ENCODE peak calls at places on chromosomes 4 and X, in four cellular contexts. A is astrocyte of the cerebellum, Y is vagina, Q is cardiac muscle cell. Z is an unnamed sample.

GRCh38 chr4:182825786-182826185 is 91.4 kb downstream of the DCTD start:
- DNase-seq in Q (no peak), Y (no peak), A (no peak), Z (no peak)

GRCh38 chrX:314049-314448 is 4.5 kb downstream of the GTPBP6 start:
- DNase-seq in Y (no peak), A (no peak), Q (no peak), Z (no peak)

GRCh38 chrX:78104447-78105176 is 564 bp downstream of the PGK1 start:
- DNase-seq in Q (peak), A (no peak), Y (no peak), Z (peak)

GRCh38 chr4:156946508-156947197 is 24.9 kb downstream of the PDGFC start:
- DNase-seq in A (peak), Q (no peak), Y (no peak), Z (peak)

GRCh38 chrX:43969504-43970501 is 3.4 kb downstream of the NDP start:
- DNase-seq in A (no peak), Y (no peak), Q (no peak), Z (peak)

GRCh38 chrX:78124304-78124703 is 15.1 kb downstream of the TAF9B start:
- DNase-seq in Y (no peak), Q (no peak), A (no peak), Z (peak)

GRCh38 chr4:109729155-109729562 is 711 bp downstream of the PLA2G12A start:
- DNase-seq in Q (peak), Y (no peak), A (no peak), Z (peak)

GRCh38 chrX:154730271-154730883 is 20.5 kb downstream of the GAB3 start:
- DNase-seq in Y (no peak), A (peak), Q (no peak), Z (peak)

GRCh38 chrX:7147978-7148824 is at the start of gene PUDP:
- DNase-seq in A (peak), Y (no peak), Q (peak), Z (peak)
- TF ChIP-seq CTCF in A (peak), Y (no peak), Q (no peak), Z (peak)

GRCh38 chr4:149645790-149646189 is 169.9 kb downstream of the IQCM start:
- DNase-seq in Y (no peak), Q (no peak), A (no peak), Z (no peak)
- TF ChIP-seq CTCF in Y (no peak), Q (no peak), A (no peak), Z (no peak)

GRCh38 chrX:1598876-1599790 is 7.7 kb downstream of the AKAP17A start:
- DNase-seq in A (no peak), Y (no peak), Q (no peak), Z (no peak)

GRCh38 chrX:1595711-1596060 is 4.3 kb downstream of the AKAP17A start:
- DNase-seq in Y (no peak), A (no peak), Q (no peak), Z (no peak)

GRCh38 chrX:1598021-1598875 is 6.8 kb downstream of the AKAP17A start:
- DNase-seq in A (no peak), Q (no peak), Y (no peak), Z (no peak)

GRCh38 chrX:1597345-1598020 is 6.1 kb downstream of the AKAP17A start:
- DNase-seq in Q (no peak), Y (no peak), A (no peak), Z (no peak)

DNA sequence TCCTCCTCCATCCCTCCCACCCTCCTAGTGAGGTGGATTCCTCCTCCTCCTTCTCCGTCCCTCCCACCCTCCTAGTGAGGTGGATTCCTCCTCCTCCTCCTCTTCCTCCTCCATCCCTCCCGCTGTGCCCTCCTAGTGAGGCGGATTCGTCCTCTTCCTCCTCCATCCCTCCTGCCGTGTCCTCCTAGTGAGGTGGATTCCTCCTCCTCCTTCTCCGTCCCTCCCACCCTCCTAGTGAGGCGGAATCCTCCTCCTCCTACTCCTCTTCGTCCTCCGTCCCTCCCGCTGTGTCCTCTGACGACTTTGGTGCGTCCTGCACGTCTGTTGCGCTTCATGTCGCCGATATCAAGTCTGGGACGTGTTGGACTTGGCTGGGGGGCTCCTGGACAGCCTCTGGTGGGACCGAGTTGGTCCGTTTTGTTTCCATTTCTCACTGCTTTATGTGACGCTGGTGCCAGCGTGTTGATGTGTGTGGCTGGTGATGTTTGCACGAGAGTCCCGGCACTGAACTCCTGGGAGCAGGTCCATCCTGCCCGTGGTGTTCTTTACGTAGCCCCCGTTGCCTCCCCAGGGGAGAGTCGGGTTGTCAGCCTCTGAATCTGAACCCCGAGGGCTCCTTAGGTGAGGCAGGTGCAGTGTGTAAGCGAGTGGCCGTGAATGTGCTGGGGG is 5.4 kb downstream of the AKAP17A start:
- DNase-seq in A (no peak), Q (no peak), Y (no peak), Z (no peak)
- TF ChIP-seq CTCF in A (no peak), Q (no peak), Y (no peak), Z (no peak)

DNA sequence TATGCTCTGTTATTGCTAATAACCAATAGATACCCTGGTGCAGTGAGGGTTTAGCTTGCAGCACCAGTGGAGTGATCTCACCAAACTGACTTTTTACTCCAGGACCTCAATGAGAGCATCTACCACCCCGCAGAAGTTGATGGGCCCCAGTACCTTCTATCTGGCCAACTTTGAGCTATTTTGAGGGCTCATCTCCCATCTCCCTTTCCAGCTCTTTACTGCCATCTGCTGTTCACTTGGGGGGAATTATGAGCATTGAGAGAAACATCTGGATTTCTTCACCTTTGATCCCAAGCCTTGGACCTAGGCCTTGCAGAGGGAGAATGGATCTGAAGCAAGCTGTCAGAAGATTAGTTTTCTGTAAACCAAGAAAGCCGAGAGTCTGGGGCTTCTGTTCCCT is 143.6 kb downstream of the TMEM164 start:
- DNase-seq in Y (no peak), Q (peak), A (no peak), Z (peak)
- TF ChIP-seq CTCF in Y (no peak), Q (peak), A (peak), Z (peak)

GRCh38 chr4:21790437-21791029 is 158.0 kb downstream of the KCNIP4 start:
- DNase-seq in Q (peak), A (peak), Y (no peak), Z (peak)
- TF ChIP-seq CTCF in Q (peak), A (no peak), Y (peak), Z (peak)

DNA sequence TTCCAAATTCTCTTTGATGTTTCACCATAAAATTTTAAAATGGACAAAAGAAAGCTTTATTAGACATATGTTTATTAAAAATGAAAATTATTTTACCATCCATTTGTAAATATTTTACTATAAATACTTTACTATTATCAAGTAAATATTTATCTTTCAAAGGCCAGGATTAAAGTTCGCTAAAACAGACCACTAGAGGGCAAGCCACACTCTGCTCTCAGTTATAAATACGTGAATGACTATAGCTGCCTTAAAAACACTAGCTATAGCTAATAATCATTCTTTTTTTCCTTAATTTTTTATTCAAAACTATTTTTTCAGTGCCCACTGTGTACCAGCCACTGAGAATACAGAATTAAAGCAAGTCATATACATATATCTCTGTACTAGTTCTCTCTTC is 38.6 kb downstream of the UNC5C start:
- DNase-seq in Y (no peak), A (peak), Q (peak), Z (peak)
- TF ChIP-seq CTCF in Y (no peak), A (peak), Q (peak), Z (peak)

GRCh38 chr4:136690363-136690762 is 841.9 kb downstream of the PCDH18 start:
- DNase-seq in Q (no peak), A (no peak), Y (no peak), Z (no peak)

GRCh38 chr4:136687118-136687517 is 845.2 kb downstream of the PCDH18 start:
- DNase-seq in Y (no peak), Q (no peak), A (no peak), Z (peak)

GRCh38 chr4:136691607-136692006 is 840.7 kb downstream of the PCDH18 start:
- DNase-seq in Y (no peak), Q (no peak), A (no peak), Z (no peak)

GRCh38 chr4:136687596-136687995 is 844.7 kb downstream of the PCDH18 start:
- DNase-seq in A (no peak), Q (no peak), Y (no peak), Z (no peak)
- TF ChIP-seq CTCF in A (no peak), Q (no peak), Y (no peak), Z (no peak)

GRCh38 chr4:134935320-134935719 is 733.7 kb upstream of the PABPC4L start:
- DNase-seq in Y (no peak), Q (peak), A (no peak), Z (no peak)
- TF ChIP-seq CTCF in Y (no peak), Q (peak), A (peak), Z (no peak)

DNA sequence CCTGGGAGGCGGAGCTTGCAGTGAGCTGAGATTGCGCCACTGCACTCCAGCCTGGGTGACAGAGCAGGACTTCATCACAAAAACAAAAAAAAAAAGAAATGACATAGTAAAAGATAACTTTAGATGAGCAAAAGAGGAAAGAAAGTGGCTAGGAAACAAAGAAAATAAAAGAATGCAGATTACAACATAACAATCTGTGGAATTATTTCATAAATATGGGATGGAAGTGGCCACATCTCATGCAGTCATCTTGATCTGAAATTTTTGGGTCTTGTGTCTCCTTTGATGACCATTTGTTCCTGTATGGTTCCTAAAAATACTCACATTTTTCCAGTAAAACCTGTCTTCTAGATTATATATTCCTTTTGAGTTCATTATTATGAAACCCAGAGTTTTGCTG is 271.4 kb downstream of the SPRY1 start:
- DNase-seq in A (no peak), Y (no peak), Q (no peak), Z (peak)
- TF ChIP-seq CTCF in A (no peak), Y (no peak), Q (no peak), Z (no peak)

GRCh38 chrX:24838624-24839023 is 144.9 kb downstream of the POLA1 start:
- DNase-seq in Q (peak), Y (no peak), A (peak), Z (peak)
- TF ChIP-seq CTCF in Q (peak), Y (peak), A (peak), Z (peak)